ENCODE peak calls at places on chromosomes 2 and 18, in six cellular contexts. One of them, this sample, is unnamed.

GRCh38 chr2:98479959-98480524 is 35.4 kb downstream of the INPP4A start:
- DNase-seq in BJ: no peak
- DNase-seq in astrocyte of the cerebellum: peak; percentile 12
- DNase-seq in epithelial cell of esophagus: peak; percentile 98
- DNase-seq in tibial nerve: no peak
- DNase-seq in hepatocyte: peak; percentile 69
- DNase-seq in this sample: no peak

GRCh38 chr2:128986026-128986720 is 667.5 kb upstream of the HS6ST1 start:
- DNase-seq in hepatocyte: no peak
- DNase-seq in astrocyte of the cerebellum: peak; percentile 40
- DNase-seq in epithelial cell of esophagus: peak; percentile 42
- DNase-seq in BJ: no peak
- DNase-seq in tibial nerve: no peak
- DNase-seq in this sample: no peak

GRCh38 chr2:237791977-237792727 is 6.4 kb upstream of the RBM44 start:
- DNase-seq in astrocyte of the cerebellum: no peak
- DNase-seq in epithelial cell of esophagus: peak; percentile 30
- DNase-seq in BJ: no peak
- DNase-seq in hepatocyte: peak; percentile 30
- DNase-seq in tibial nerve: no peak
- DNase-seq in this sample: no peak

GRCh38 chr2:30631051-30631671 is 176.1 kb downstream of the CAPN13 start:
- DNase-seq in epithelial cell of esophagus: no peak
- DNase-seq in hepatocyte: no peak
- DNase-seq in BJ: no peak
- DNase-seq in tibial nerve: no peak
- DNase-seq in astrocyte of the cerebellum: no peak
- DNase-seq in this sample: peak; percentile 24

GRCh38 chr2:201406077-201406662 is 45.1 kb downstream of the TRAK2 start:
- DNase-seq in epithelial cell of esophagus: peak; percentile 69
- DNase-seq in hepatocyte: peak; percentile 41
- DNase-seq in tibial nerve: peak; percentile 88
- DNase-seq in BJ: peak; percentile 78
- DNase-seq in astrocyte of the cerebellum: peak; percentile 88
- DNase-seq in this sample: no peak

GRCh38 chr18:715626-716025 is 3.2 kb upstream of the ENOSF1 start:
- DNase-seq in hepatocyte: no peak
- DNase-seq in astrocyte of the cerebellum: peak; percentile 60
- DNase-seq in tibial nerve: no peak
- DNase-seq in BJ: peak; percentile 32
- DNase-seq in epithelial cell of esophagus: peak; percentile 75
- DNase-seq in this sample: no peak

GRCh38 chr2:145875011-145875410 is 1355.1 kb upstream of the ZEB2 start:
- DNase-seq in epithelial cell of esophagus: no peak
- DNase-seq in BJ: no peak
- DNase-seq in tibial nerve: no peak
- DNase-seq in hepatocyte: no peak
- DNase-seq in astrocyte of the cerebellum: no peak
- DNase-seq in this sample: no peak

GRCh38 chr2:101516833-101517690 is 42.1 kb upstream of the RFX8 start:
- DNase-seq in epithelial cell of esophagus: peak; percentile 96
- DNase-seq in hepatocyte: no peak
- DNase-seq in BJ: peak; percentile 76
- DNase-seq in astrocyte of the cerebellum: peak; percentile 69
- DNase-seq in tibial nerve: no peak
- DNase-seq in this sample: no peak

GRCh38 chr2:221529943-221530652 is 42.0 kb downstream of the EPHA4 start:
- DNase-seq in hepatocyte: no peak
- DNase-seq in epithelial cell of esophagus: peak; percentile 95
- DNase-seq in BJ: peak; percentile 70
- DNase-seq in tibial nerve: no peak
- DNase-seq in astrocyte of the cerebellum: peak; percentile 31
- DNase-seq in this sample: no peak

GRCh38 chr2:72159211-72159610 is 11.5 kb upstream of the CYP26B1 start:
- DNase-seq in epithelial cell of esophagus: no peak
- DNase-seq in tibial nerve: no peak
- DNase-seq in hepatocyte: no peak
- DNase-seq in astrocyte of the cerebellum: no peak
- DNase-seq in BJ: no peak
- DNase-seq in this sample: no peak

GRCh38 chr18:55641501-55641900 is 53.5 kb upstream of the TCF4 start:
- DNase-seq in epithelial cell of esophagus: no peak
- DNase-seq in astrocyte of the cerebellum: no peak
- DNase-seq in BJ: no peak
- DNase-seq in tibial nerve: no peak
- DNase-seq in hepatocyte: no peak
- DNase-seq in this sample: no peak

GRCh38 chr2:120310136-120310535 is 35.8 kb upstream of the INHBB start:
- DNase-seq in BJ: no peak
- DNase-seq in hepatocyte: no peak
- DNase-seq in epithelial cell of esophagus: no peak
- DNase-seq in tibial nerve: no peak
- DNase-seq in astrocyte of the cerebellum: no peak
- DNase-seq in this sample: peak; percentile 69

GRCh38 chr2:71882949-71883472 is 264.7 kb downstream of the CYP26B1 start:
- DNase-seq in hepatocyte: peak; percentile 90
- DNase-seq in astrocyte of the cerebellum: no peak
- DNase-seq in tibial nerve: peak; percentile 79
- DNase-seq in epithelial cell of esophagus: peak; percentile 77
- DNase-seq in BJ: peak; percentile 80
- DNase-seq in this sample: no peak

GRCh38 chr18:55732227-55733106 is 144.5 kb upstream of the TCF4 start:
- DNase-seq in astrocyte of the cerebellum: no peak
- DNase-seq in tibial nerve: no peak
- DNase-seq in hepatocyte: no peak
- DNase-seq in epithelial cell of esophagus: no peak
- DNase-seq in BJ: no peak
- DNase-seq in this sample: no peak

GRCh38 chr2:119950966-119951365 is 61.9 kb upstream of the EPB41L5 start:
- DNase-seq in hepatocyte: no peak
- DNase-seq in epithelial cell of esophagus: no peak
- DNase-seq in BJ: no peak
- DNase-seq in astrocyte of the cerebellum: no peak
- DNase-seq in tibial nerve: no peak
- DNase-seq in this sample: no peak

GRCh38 chr2:74041726-74042125 is 57.0 kb downstream of the TET3 start:
- DNase-seq in tibial nerve: no peak
- DNase-seq in epithelial cell of esophagus: no peak
- DNase-seq in astrocyte of the cerebellum: no peak
- DNase-seq in hepatocyte: no peak
- DNase-seq in BJ: no peak
- DNase-seq in this sample: no peak

GRCh38 chr2:227164745-227165350 is 424 bp downstream of the COL4A3 start:
- DNase-seq in tibial nerve: no peak
- DNase-seq in hepatocyte: peak; percentile 24
- DNase-seq in epithelial cell of esophagus: peak; percentile 23
- DNase-seq in BJ: no peak
- DNase-seq in astrocyte of the cerebellum: no peak
- DNase-seq in this sample: peak; percentile 58

GRCh38 chr18:47418746-47419145 is 167.3 kb upstream of the SKOR2 start:
- DNase-seq in tibial nerve: no peak
- DNase-seq in BJ: peak; percentile 26
- DNase-seq in hepatocyte: peak; percentile 26
- DNase-seq in astrocyte of the cerebellum: no peak
- DNase-seq in epithelial cell of esophagus: no peak
- DNase-seq in this sample: no peak

GRCh38 chr18:50372743-50373142 is 2.1 kb upstream of the SKA1 start:
- DNase-seq in hepatocyte: no peak
- DNase-seq in tibial nerve: no peak
- DNase-seq in astrocyte of the cerebellum: no peak
- DNase-seq in BJ: no peak
- DNase-seq in epithelial cell of esophagus: no peak
- DNase-seq in this sample: no peak

GRCh38 chr18:27942706-27943105 is 234.2 kb downstream of the CDH2 start:
- DNase-seq in tibial nerve: no peak
- DNase-seq in hepatocyte: no peak
- DNase-seq in BJ: no peak
- DNase-seq in epithelial cell of esophagus: peak; percentile 70
- DNase-seq in astrocyte of the cerebellum: peak; percentile 15
- DNase-seq in this sample: no peak

GRCh38 chr2:27024188-27024587 is 8.6 kb upstream of the TMEM214 start:
- DNase-seq in tibial nerve: no peak
- DNase-seq in hepatocyte: no peak
- DNase-seq in BJ: no peak
- DNase-seq in astrocyte of the cerebellum: no peak
- DNase-seq in epithelial cell of esophagus: no peak
- DNase-seq in this sample: no peak

GRCh38 chr18:13273800-13274199 is 55.2 kb downstream of the LDLRAD4 start:
- DNase-seq in BJ: no peak
- DNase-seq in hepatocyte: no peak
- DNase-seq in epithelial cell of esophagus: no peak
- DNase-seq in tibial nerve: no peak
- DNase-seq in astrocyte of the cerebellum: no peak
- DNase-seq in this sample: no peak

GRCh38 chr2:170928036-170928823 is 823 bp upstream of the GORASP2 start:
- DNase-seq in astrocyte of the cerebellum: no peak
- DNase-seq in BJ: no peak
- DNase-seq in hepatocyte: peak; percentile 19
- DNase-seq in epithelial cell of esophagus: peak; percentile 41
- DNase-seq in tibial nerve: no peak
- DNase-seq in this sample: no peak

GRCh38 chr2:135424849-135425248 is 106.2 kb downstream of the ZRANB3 start:
- DNase-seq in BJ: no peak
- DNase-seq in hepatocyte: no peak
- DNase-seq in astrocyte of the cerebellum: no peak
- DNase-seq in tibial nerve: no peak
- DNase-seq in epithelial cell of esophagus: no peak
- DNase-seq in this sample: no peak
- TF ChIP-seq CTCF in BJ: no peak
- TF ChIP-seq CTCF in hepatocyte: no peak
- TF ChIP-seq CTCF in astrocyte of the cerebellum: no peak
- TF ChIP-seq CTCF in tibial nerve: no peak
- TF ChIP-seq CTCF in epithelial cell of esophagus: no peak
- TF ChIP-seq CTCF in this sample: no peak

GRCh38 chr2:109332880-109333279 is 203.9 kb downstream of the SH3RF3 start:
- DNase-seq in epithelial cell of esophagus: no peak
- DNase-seq in tibial nerve: no peak
- DNase-seq in hepatocyte: no peak
- DNase-seq in astrocyte of the cerebellum: no peak
- DNase-seq in BJ: no peak
- DNase-seq in this sample: no peak

GRCh38 chr2:109333414-109334194 is 204.6 kb downstream of the SH3RF3 start:
- DNase-seq in tibial nerve: no peak
- DNase-seq in hepatocyte: no peak
- DNase-seq in BJ: no peak
- DNase-seq in astrocyte of the cerebellum: no peak
- DNase-seq in epithelial cell of esophagus: no peak
- DNase-seq in this sample: no peak

GRCh38 chr2:109336296-109336695 is 207.3 kb downstream of the SH3RF3 start:
- DNase-seq in astrocyte of the cerebellum: no peak
- DNase-seq in epithelial cell of esophagus: no peak
- DNase-seq in hepatocyte: no peak
- DNase-seq in BJ: no peak
- DNase-seq in tibial nerve: no peak
- DNase-seq in this sample: no peak

GRCh38 chr2:109337221-109337620 is 208.2 kb downstream of the SH3RF3 start:
- DNase-seq in hepatocyte: no peak
- DNase-seq in astrocyte of the cerebellum: no peak
- DNase-seq in tibial nerve: no peak
- DNase-seq in BJ: no peak
- DNase-seq in epithelial cell of esophagus: no peak
- DNase-seq in this sample: no peak

GRCh38 chr2:109335586-109336266 is 206.7 kb downstream of the SH3RF3 start:
- DNase-seq in astrocyte of the cerebellum: peak; percentile 69
- DNase-seq in epithelial cell of esophagus: peak; percentile 23
- DNase-seq in BJ: peak; percentile 65
- DNase-seq in hepatocyte: no peak
- DNase-seq in tibial nerve: no peak
- DNase-seq in this sample: no peak
- H3K4me3 ChIP-seq in astrocyte of the cerebellum: no peak overlapping the region
- H3K4me3 ChIP-seq in epithelial cell of esophagus: no peak overlapping the region
- H3K4me3 ChIP-seq in BJ: no peak overlapping the region
- H3K4me3 ChIP-seq in hepatocyte: no peak overlapping the region
- H3K4me3 ChIP-seq in tibial nerve: no peak overlapping the region
- H3K4me3 ChIP-seq in this sample: no peak overlapping the region

GRCh38 chr2:202628646-202629213 is 6.0 kb upstream of the FAM117B start:
- DNase-seq in epithelial cell of esophagus: no peak
- DNase-seq in tibial nerve: peak; percentile 12
- DNase-seq in astrocyte of the cerebellum: no peak
- DNase-seq in BJ: no peak
- DNase-seq in hepatocyte: no peak
- DNase-seq in this sample: no peak
- TF ChIP-seq CTCF in epithelial cell of esophagus: no peak
- TF ChIP-seq CTCF in tibial nerve: no peak
- TF ChIP-seq CTCF in astrocyte of the cerebellum: no peak
- TF ChIP-seq CTCF in BJ: no peak
- TF ChIP-seq CTCF in hepatocyte: no peak
- TF ChIP-seq CTCF in this sample: no peak

GRCh38 chr2:153548536-153548935 is 70.0 kb upstream of the RPRM start:
- DNase-seq in epithelial cell of esophagus: no peak
- DNase-seq in tibial nerve: no peak
- DNase-seq in BJ: no peak
- DNase-seq in astrocyte of the cerebellum: no peak
- DNase-seq in hepatocyte: no peak
- DNase-seq in this sample: no peak

GRCh38 chr2:153543639-153544071 is 65.1 kb upstream of the RPRM start:
- DNase-seq in astrocyte of the cerebellum: no peak
- DNase-seq in BJ: no peak
- DNase-seq in tibial nerve: no peak
- DNase-seq in hepatocyte: no peak
- DNase-seq in epithelial cell of esophagus: peak; percentile 12
- DNase-seq in this sample: no peak
- H3K4me3 ChIP-seq in astrocyte of the cerebellum: no peak overlapping the region
- H3K4me3 ChIP-seq in BJ: no peak overlapping the region
- H3K4me3 ChIP-seq in tibial nerve: no peak overlapping the region
- H3K4me3 ChIP-seq in hepatocyte: no peak overlapping the region
- H3K4me3 ChIP-seq in epithelial cell of esophagus: no peak overlapping the region
- H3K4me3 ChIP-seq in this sample: no peak overlapping the region

GRCh38 chr2:158486150-158486969 is 29.6 kb downstream of the PKP4 start:
- DNase-seq in tibial nerve: no peak
- DNase-seq in astrocyte of the cerebellum: no peak
- DNase-seq in epithelial cell of esophagus: no peak
- DNase-seq in hepatocyte: no peak
- DNase-seq in BJ: no peak
- DNase-seq in this sample: no peak
- TF ChIP-seq CTCF in tibial nerve: no peak
- TF ChIP-seq CTCF in astrocyte of the cerebellum: no peak
- TF ChIP-seq CTCF in epithelial cell of esophagus: no peak
- TF ChIP-seq CTCF in hepatocyte: no peak
- TF ChIP-seq CTCF in BJ: no peak
- TF ChIP-seq CTCF in this sample: no peak

GRCh38 chr18:9095297-9096012 is 7.0 kb upstream of the NDUFV2 start:
- DNase-seq in astrocyte of the cerebellum: no peak
- DNase-seq in hepatocyte: peak; percentile 24
- DNase-seq in epithelial cell of esophagus: no peak
- DNase-seq in BJ: no peak
- DNase-seq in tibial nerve: no peak
- DNase-seq in this sample: peak; percentile 70
- H3K4me3 ChIP-seq in astrocyte of the cerebellum: no peak overlapping the region
- H3K4me3 ChIP-seq in hepatocyte: no peak overlapping the region
- H3K4me3 ChIP-seq in epithelial cell of esophagus: no peak overlapping the region
- H3K4me3 ChIP-seq in BJ: no peak overlapping the region
- H3K4me3 ChIP-seq in tibial nerve: no peak overlapping the region
- H3K4me3 ChIP-seq in this sample: peak overlapping the region; percentile 20

DNA sequence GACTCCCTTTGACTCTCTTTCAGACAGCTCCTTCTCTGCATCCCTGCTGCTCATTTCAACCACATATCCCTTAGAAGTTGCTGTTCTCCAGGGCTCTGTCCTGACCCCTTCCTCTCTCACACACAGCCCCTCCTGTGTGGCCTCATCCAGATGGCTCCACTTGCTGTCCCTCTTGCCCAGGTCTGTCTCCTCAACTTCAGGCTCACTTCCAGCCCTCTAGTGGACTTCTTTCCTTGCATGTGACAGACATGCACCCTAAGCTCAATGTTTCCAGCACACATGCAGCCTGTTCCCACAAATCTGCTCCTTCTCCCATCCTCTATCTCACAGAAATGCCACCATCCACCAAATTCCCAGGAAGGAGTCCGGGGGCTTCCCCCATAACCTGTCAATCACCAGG is 9.0 kb upstream of the MRPL19 start:
- DNase-seq in tibial nerve: no peak
- DNase-seq in epithelial cell of esophagus: no peak
- DNase-seq in hepatocyte: no peak
- DNase-seq in astrocyte of the cerebellum: no peak
- DNase-seq in BJ: no peak
- DNase-seq in this sample: no peak
- TF ChIP-seq CTCF in tibial nerve: no peak
- TF ChIP-seq CTCF in epithelial cell of esophagus: no peak
- TF ChIP-seq CTCF in hepatocyte: no peak
- TF ChIP-seq CTCF in astrocyte of the cerebellum: peak; percentile 6
- TF ChIP-seq CTCF in BJ: no peak
- TF ChIP-seq CTCF in this sample: no peak

This sample was measured in GM12864.